ENCODE peak calls at places on chromosomes 13 and 19, in six cellular contexts. Q, N, A, E, J and O are unnamed samples.

GRCh38 chr19:6414793-6415591 is 9.6 kb downstream of the KHSRP start:
- DNase-seq in N (no peak), E (no peak), Q (no peak), J (no peak), A (no peak), O (no peak)

GRCh38 chr13:112370311-112370710 is 5.8 kb upstream of the SPACA7 start:
- DNase-seq in N (no peak), A (no peak), J (no peak), E (no peak), Q (no peak), O (no peak)

GRCh38 chr13:46804391-46804815 is 7.4 kb upstream of the ESD start:
- DNase-seq in J (peak; percentile 95), A (peak; percentile 89), Q (no peak), N (peak; percentile 82), E (peak; percentile 72), O (no peak)

GRCh38 chr13:47289578-47289977 is 392.7 kb upstream of the HTR2A start:
- DNase-seq in J (no peak), Q (no peak), A (peak; percentile 34), N (no peak), E (no peak), O (no peak)

GRCh38 chr13:47092202-47092601 is 195.3 kb upstream of the HTR2A start:
- DNase-seq in A (no peak), N (no peak), Q (no peak), E (no peak), J (no peak), O (no peak)

GRCh38 chr13:72953391-72953960 is 105.3 kb upstream of the KLF5 start:
- DNase-seq in A (no peak), J (no peak), Q (no peak), N (no peak), E (no peak), O (no peak)

GRCh38 chr13:35961002-35961401 is 170.2 kb downstream of the DCLK1 start:
- DNase-seq in A (no peak), J (no peak), Q (no peak), N (no peak), E (no peak), O (no peak)

GRCh38 chr19:35249146-35249847 is 495 bp downstream of the LSR start:
- DNase-seq in J (no peak), N (no peak), E (no peak), Q (no peak), A (peak; percentile 45), O (no peak)

GRCh38 chr19:50358483-50359431 is 6.7 kb downstream of the NAPSA start:
- DNase-seq in A (peak; percentile 79), Q (no peak), J (no peak), E (peak; percentile 69), N (peak; percentile 56), O (no peak)

GRCh38 chr13:42259515-42259914 is 12.4 kb upstream of the AKAP11 start:
- DNase-seq in Q (no peak), A (no peak), N (no peak), E (no peak), J (no peak), O (no peak)

GRCh38 chr13:110853235-110853721 is 61.6 kb downstream of the ANKRD10 start:
- DNase-seq in E (peak; percentile 22), N (no peak), A (no peak), J (no peak), Q (no peak), O (peak; percentile 71)

GRCh38 chr19:51372649-51373504 is at the start of gene NKG7:
- DNase-seq in J (no peak), N (no peak), Q (no peak), E (no peak), A (no peak), O (no peak)

GRCh38 chr19:1468274-1469199 is 10.5 kb downstream of the C19orf25 start:
- DNase-seq in J (no peak), E (no peak), A (no peak), N (peak; percentile 44), Q (no peak), O (peak; percentile 55)

GRCh38 chr19:48624067-48624594 is 4.8 kb downstream of the SPHK2 start:
- DNase-seq in N (peak; percentile 98), J (peak; percentile 96), A (peak; percentile 92), Q (peak; percentile 92), E (peak; percentile 99), O (peak; percentile 100)

GRCh38 chr19:18291019-18291524 is 9.7 kb upstream of the JUND start:
- DNase-seq in J (no peak), E (peak; percentile 24), N (no peak), A (no peak), Q (no peak), O (no peak)

GRCh38 chr19:55255618-55256423 is 3.0 kb downstream of the PPP6R1 start:
- DNase-seq in Q (no peak), E (peak; percentile 5), A (no peak), J (peak; percentile 53), N (peak; percentile 26), O (no peak)

GRCh38 chr13:50911051-50911690 is 1.6 kb downstream of the RNASEH2B start:
- DNase-seq in J (no peak), N (peak; percentile 13), Q (no peak), E (peak; percentile 17), A (peak; percentile 8), O (no peak)

GRCh38 chr19:14118165-14119051 is 846 bp upstream of the PRKACA start:
- DNase-seq in N (peak; percentile 79), J (peak; percentile 40), A (peak; percentile 54), Q (peak; percentile 90), E (peak; percentile 84), O (peak; percentile 25)

GRCh38 chr13:44732503-44733098 is 156.5 kb upstream of the TSC22D1 start:
- DNase-seq in Q (no peak), J (no peak), E (peak; percentile 62), A (no peak), N (peak; percentile 42), O (no peak)

GRCh38 chr19:30387311-30388115 is 15.3 kb downstream of the ZNF536 start:
- DNase-seq in E (no peak), A (no peak), J (no peak), Q (no peak), N (no peak), O (no peak)

GRCh38 chr19:30516586-30516985 is 144.4 kb downstream of the ZNF536 start:
- DNase-seq in E (no peak), A (no peak), Q (no peak), N (no peak), J (no peak), O (no peak)

GRCh38 chr13:110478405-110479214 is 82.9 kb downstream of the RAB20 start:
- DNase-seq in E (no peak), A (no peak), N (no peak), J (no peak), Q (no peak), O (no peak)

GRCh38 chr19:18433039-18433691 is 4.8 kb downstream of the ISYNA1 start:
- DNase-seq in J (no peak), N (no peak), Q (no peak), E (peak; percentile 62), A (no peak), O (peak; percentile 65)

GRCh38 chr13:74575729-74576125 is 441.5 kb upstream of the KLF12 start:
- DNase-seq in A (peak; percentile 17), E (peak; percentile 70), Q (peak; percentile 36), J (peak; percentile 3), N (peak; percentile 60), O (peak; percentile 76)

GRCh38 chr13:47549219-47549752 is 451.8 kb downstream of the SUCLA2 start:
- DNase-seq in J (no peak), N (no peak), Q (no peak), A (no peak), E (no peak), O (no peak)

GRCh38 chr13:111573801-111574200 is 253.4 kb downstream of the TEX29 start:
- DNase-seq in N (no peak), Q (no peak), E (no peak), J (no peak), A (no peak), O (no peak)

GRCh38 chr13:101449971-101450748 is 2.3 kb upstream of the ITGBL1 start:
- DNase-seq in J (peak; percentile 93), Q (no peak), E (peak; percentile 67), A (peak; percentile 86), N (peak; percentile 84), O (no peak)

GRCh38 chr13:47484564-47484963 is 516.5 kb downstream of the SUCLA2 start:
- DNase-seq in Q (no peak), E (peak; percentile 45), A (no peak), N (peak; percentile 63), J (peak; percentile 76), O (no peak)

GRCh38 chr13:80388506-80388905 is 47.6 kb upstream of the SPRY2 start:
- DNase-seq in E (no peak), Q (no peak), A (no peak), N (no peak), J (no peak), O (no peak)
- TF ChIP-seq CTCF in E (no peak), Q (no peak), A (no peak), N (no peak), J (peak; percentile 3), O (no peak)

GRCh38 chr19:47357788-47358680 is 8.9 kb downstream of the DHX34 start:
- DNase-seq in J (no peak), A (no peak), N (no peak), Q (no peak), E (no peak), O (no peak)
- TF ChIP-seq CTCF in J (peak; percentile 60), A (no peak), N (peak; percentile 10), Q (no peak), E (peak; percentile 15), O (peak; percentile 16)

DNA sequence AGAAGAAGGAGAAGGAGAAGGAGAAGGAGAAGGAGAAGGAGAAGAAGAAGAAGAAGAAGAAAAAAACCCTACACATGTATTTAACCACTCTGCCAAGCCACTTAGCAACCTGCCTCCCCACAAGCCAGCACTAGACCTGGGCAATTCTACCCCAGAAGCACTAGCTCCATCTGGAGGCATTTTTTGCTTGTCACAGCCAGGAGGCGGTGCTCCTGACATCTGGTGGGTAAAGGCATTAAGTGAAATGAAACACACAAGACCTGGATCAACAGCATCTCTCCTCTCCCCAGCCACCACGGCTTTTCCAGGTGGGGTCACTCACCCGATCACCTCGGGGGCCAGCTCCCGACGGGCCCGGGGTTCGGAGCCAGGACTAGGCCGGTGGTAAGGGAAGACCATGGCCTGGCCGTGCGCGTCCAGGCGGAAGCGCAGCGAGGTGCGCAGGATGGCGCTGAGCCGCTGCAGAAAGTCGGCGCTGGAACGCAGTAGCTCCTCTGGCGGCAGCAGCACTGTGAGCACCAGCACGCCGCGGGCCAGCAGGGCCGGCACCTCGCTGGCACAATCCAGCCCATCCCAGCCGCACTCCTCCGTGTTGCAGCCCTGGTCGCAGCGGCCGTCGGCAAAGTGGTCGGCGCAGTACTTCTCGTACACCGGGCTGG is 26.9 kb downstream of the NOTCH3 start:
- DNase-seq in N (no peak), A (no peak), Q (no peak), E (peak; percentile 21), J (peak; percentile 20), O (no peak)
- TF ChIP-seq CTCF in N (peak; percentile 25), A (no peak), Q (no peak), E (peak; percentile 23), J (peak; percentile 60), O (no peak)

DNA sequence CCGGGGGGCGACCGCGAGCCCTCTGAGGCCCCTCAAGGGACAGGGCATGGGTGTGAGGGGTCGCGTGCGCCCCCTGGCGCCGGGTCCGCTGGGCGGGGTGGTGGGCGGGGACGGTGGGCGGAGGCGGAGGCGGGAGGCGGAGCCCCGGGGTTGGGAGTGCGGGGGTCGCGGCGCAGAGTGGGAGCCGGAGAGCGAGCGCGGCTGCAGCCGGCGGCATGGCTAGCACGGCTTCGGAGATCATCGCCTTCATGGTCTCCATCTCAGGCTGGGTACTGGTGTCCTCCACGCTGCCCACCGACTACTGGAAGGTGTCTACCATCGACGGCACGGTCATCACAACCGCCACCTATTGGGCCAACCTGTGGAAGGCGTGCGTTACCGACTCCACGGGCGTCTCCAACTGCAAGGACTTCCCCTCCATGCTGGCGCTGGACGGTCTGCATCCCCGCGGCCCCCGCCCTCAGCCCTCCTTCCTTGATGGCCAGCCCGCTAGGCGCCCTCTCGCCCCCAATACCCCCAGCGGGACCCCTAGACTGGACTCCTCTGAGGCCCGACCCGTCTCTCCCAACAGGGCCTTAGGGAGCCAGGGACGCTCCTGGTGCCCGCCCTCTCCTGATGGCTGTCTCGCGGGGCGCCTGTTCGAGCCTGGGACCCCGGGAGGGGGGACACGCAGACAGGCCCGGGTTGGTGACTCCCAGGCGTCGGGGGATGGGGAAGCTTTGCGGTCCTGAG is at the start of gene CLDN10:
- DNase-seq in E (no peak), A (no peak), N (no peak), Q (no peak), J (no peak), O (peak; percentile 84)
- TF ChIP-seq CTCF in E (no peak), A (no peak), N (no peak), Q (no peak), J (peak; percentile 28), O (peak; percentile 81)